ENCODE peak calls at places on chromosomes 11 and 22, in six cellular contexts. A is mammary epithelial cell, V is fibroblast of lung, O is upper lobe of right lung, L is colonic mucosa, M is substantia nigra. W is an unnamed sample.

GRCh38 chr22:43515902-43516301 is 104.1 kb downstream of the MPPED1 start:
- DNase-seq in A (no peak), V (no peak), M (no peak), L (no peak), O (no peak), W (no peak)

GRCh38 chr11:13534358-13534757 is 38.6 kb upstream of the PTH start:
- DNase-seq in M (no peak), O (no peak), L (no peak), A (no peak), V (no peak), W (no peak)

GRCh38 chr11:61888043-61888442 is 3.3 kb downstream of the FADS3 start:
- DNase-seq in A (peak), L (no peak), V (peak), O (peak), M (no peak), W (peak)

GRCh38 chr11:45180158-45180887 is 33.9 kb downstream of the PRDM11 start:
- DNase-seq in V (no peak), M (no peak), A (peak), O (peak), L (peak), W (peak)

GRCh38 chr11:44191322-44192014 is 96.0 kb downstream of the EXT2 start:
- DNase-seq in A (no peak), L (no peak), M (no peak), V (no peak), O (no peak), W (no peak)

GRCh38 chr11:134481135-134481534 is 69.1 kb upstream of the B3GAT1 start:
- DNase-seq in M (no peak), V (no peak), L (no peak), A (no peak), O (no peak), W (no peak)

GRCh38 chr11:12163181-12163841 is 52.9 kb downstream of the MICAL2 start:
- DNase-seq in L (peak), M (no peak), O (peak), V (peak), A (peak), W (peak)

GRCh38 chr22:47125603-47126002 is 363.2 kb downstream of the TBC1D22A start:
- DNase-seq in O (peak), V (peak), A (no peak), L (no peak), M (no peak), W (no peak)

GRCh38 chr11:94201004-94201465 is 72.4 kb downstream of the PANX1 start:
- DNase-seq in L (no peak), V (peak), M (no peak), A (no peak), O (no peak), W (no peak)

GRCh38 chr22:30556388-30556787 is 9.8 kb upstream of the SEC14L6 start:
- DNase-seq in A (no peak), V (no peak), O (no peak), M (no peak), L (no peak), W (no peak)

DNA sequence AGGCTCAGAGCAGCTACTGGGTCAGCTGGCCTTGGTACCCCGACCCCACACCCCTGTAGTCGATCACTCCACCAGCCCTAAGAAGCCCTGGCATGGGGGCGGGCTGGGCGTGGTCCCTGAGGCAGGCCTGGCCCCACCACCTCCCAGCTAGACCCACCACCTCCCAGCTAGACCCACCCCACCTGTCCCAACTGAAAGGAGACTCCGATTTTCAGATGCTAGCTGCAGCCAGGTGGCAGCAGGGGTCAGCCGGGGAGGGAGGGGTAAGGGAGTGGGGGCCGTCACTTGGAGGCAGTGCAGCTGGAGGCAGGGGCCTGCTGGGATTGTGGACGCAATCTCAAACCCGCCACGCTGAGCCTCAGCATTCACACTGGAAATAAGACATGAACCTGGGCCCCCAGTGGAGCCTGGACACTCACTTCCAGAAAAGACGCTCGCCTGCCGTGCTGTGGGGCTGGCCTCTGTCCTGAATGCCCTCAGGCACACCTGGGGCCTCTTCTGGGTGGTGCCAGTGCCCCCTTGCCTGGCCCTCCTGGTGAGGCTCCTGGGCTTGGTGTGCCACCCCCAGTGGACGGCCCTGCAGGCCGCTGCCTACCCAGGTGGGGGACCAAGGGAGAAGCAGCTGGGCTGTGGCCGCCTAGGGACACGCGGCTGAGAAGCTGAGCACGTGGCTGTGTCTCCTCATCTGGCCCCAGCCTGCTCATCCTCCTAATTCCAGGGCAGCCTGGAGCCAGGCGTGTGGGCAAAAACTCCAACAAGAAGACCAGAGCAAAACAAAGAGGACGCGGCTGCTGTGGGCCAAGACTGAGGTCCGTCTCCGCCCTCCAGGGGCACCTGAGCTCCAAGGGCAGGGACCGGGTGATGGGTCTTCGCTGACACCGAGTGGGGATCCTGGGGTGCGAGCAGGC is 26.7 kb downstream of the OSBPL5 start:
- DNase-seq in L (no peak), A (no peak), V (no peak), O (peak), M (no peak), W (peak)
- H3K27ac ChIP-seq in L (no peak), A (no peak), V (no peak), O (no peak), M (no peak), W (peak)

GRCh38 chr11:63548178-63548577 is 11.6 kb downstream of the PLAAT4 start:
- DNase-seq in M (no peak), O (no peak), L (peak), A (no peak), V (no peak), W (no peak)
- H3K27ac ChIP-seq in M (no peak), O (no peak), L (no peak), A (no peak), V (no peak), W (no peak)

GRCh38 chr22:27588273-27588672 is 213.3 kb downstream of the MN1 start:
- DNase-seq in M (no peak), V (no peak), O (no peak), L (no peak), A (no peak), W (no peak)
- H3K27ac ChIP-seq in M (no peak), V (no peak), O (no peak), L (no peak), A (no peak), W (no peak)

GRCh38 chr11:131470526-131470925 is 100.1 kb downstream of the NTM start:
- DNase-seq in V (no peak), O (no peak), A (no peak), L (no peak), M (no peak), W (no peak)
- H3K27ac ChIP-seq in V (no peak), O (no peak), A (no peak), L (no peak), M (no peak), W (no peak)

GRCh38 chr22:21663738-21664137 is 2.1 kb upstream of the PPIL2 start:
- DNase-seq in A (no peak), L (no peak), V (no peak), O (no peak), M (no peak), W (no peak)

GRCh38 chr22:21669026-21669425 is 3.2 kb downstream of the PPIL2 start:
- DNase-seq in L (no peak), M (no peak), V (no peak), O (no peak), A (no peak), W (no peak)

GRCh38 chr22:21661991-21662390 is 3.8 kb upstream of the PPIL2 start:
- DNase-seq in A (no peak), O (no peak), L (no peak), V (no peak), M (no peak), W (no peak)

GRCh38 chr22:21665047-21665851 is 563 bp upstream of the PPIL2 start:
- DNase-seq in V (no peak), L (no peak), O (no peak), M (no peak), A (no peak), W (no peak)

GRCh38 chr22:21666786-21667185 is 974 bp downstream of the PPIL2 start:
- DNase-seq in L (no peak), A (no peak), M (no peak), O (no peak), V (no peak), W (no peak)
- H3K27ac ChIP-seq in L (peak), A (peak), M (no peak), O (peak), V (peak), W (peak)

DNA sequence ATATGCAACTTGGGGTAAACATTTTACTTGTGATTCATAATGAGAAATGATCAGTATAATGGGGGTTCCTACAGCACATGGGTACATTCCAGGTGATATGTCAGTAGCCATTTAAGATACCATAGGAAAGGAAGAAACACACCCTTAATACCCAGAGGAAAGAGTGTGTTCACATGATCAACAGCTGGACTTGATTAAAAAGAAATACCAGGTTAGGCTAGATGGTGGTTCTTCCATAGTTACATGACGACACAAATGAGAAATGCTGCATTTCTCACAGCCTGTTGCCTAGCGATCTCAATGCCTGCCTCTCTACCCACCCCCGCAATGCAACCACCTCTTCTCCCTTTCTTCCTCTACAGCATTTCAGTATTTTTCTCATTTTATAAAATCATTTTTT is 96.8 kb downstream of the TTC28 start:
- DNase-seq in M (no peak), O (no peak), A (peak), L (no peak), V (peak), W (no peak)
- H3K27ac ChIP-seq in M (no peak), O (no peak), A (no peak), L (no peak), V (peak), W (no peak)

GRCh38 chr11:64088159-64089026 is 52.7 kb downstream of the FLRT1 start:
- DNase-seq in V (no peak), A (no peak), M (no peak), L (no peak), O (no peak), W (no peak)

GRCh38 chr11:64090811-64091516 is 55.2 kb downstream of the FLRT1 start:
- DNase-seq in L (no peak), V (peak), M (no peak), O (no peak), A (no peak), W (no peak)

GRCh38 chr11:64089027-64089360 is 53.3 kb downstream of the FLRT1 start:
- DNase-seq in V (no peak), L (no peak), M (no peak), O (peak), A (no peak), W (no peak)

GRCh38 chr11:64089915-64090810 is 54.4 kb downstream of the FLRT1 start:
- DNase-seq in M (no peak), A (no peak), O (no peak), V (no peak), L (no peak), W (no peak)

GRCh38 chr11:64089493-64089892 is 53.8 kb downstream of the FLRT1 start:
- DNase-seq in O (peak), A (no peak), L (no peak), M (no peak), V (no peak), W (no peak)
- H3K27ac ChIP-seq in O (no peak), A (no peak), L (no peak), M (peak), V (no peak), W (peak)

GRCh38 chr22:45240810-45241631 is at the start of gene KIAA0930:
- DNase-seq in M (peak), V (peak), L (peak), O (peak), A (peak), W (peak)

GRCh38 chr22:45239378-45240136 is 1.1 kb downstream of the KIAA0930 start:
- DNase-seq in A (no peak), V (no peak), M (no peak), L (no peak), O (no peak), W (no peak)

GRCh38 chr22:45238431-45239377 is 2.0 kb downstream of the KIAA0930 start:
- DNase-seq in L (no peak), V (no peak), A (no peak), M (no peak), O (no peak), W (no peak)

GRCh38 chr22:45242778-45243191 is 2.1 kb upstream of the KIAA0930 start:
- DNase-seq in O (no peak), M (peak), A (no peak), V (no peak), L (peak), W (no peak)

DNA sequence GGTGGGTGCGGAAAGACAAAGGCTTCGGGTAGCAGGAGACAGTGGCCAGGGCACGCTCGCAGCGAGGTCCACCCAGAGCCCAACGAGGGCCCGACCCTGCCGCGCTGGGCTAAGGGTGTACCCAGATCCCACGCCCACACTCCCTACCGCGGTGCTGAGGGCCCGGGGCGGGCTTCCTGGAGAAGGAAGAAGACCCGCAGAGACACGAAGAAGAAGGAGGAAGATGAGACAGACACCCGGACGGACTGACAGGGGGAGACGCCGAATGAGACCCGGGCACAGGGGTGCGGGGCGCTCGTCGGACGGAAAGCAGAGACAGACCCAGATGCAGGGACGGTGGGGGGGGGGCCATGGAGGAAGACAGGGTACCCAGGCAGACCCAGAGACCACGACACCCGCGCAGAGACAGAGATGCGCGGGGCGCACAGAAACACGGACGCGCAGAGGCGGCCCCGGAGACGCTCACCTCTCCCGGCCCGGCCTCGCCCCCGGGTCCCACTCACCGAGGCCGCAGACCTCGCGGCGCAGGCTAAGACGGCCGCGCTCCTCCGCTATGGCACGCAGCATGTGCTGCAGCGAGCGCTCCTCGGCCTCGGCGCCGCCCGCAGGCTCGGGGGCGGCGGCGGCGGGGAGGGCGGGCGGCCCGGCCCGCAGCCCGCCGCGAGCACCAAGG is 421 bp downstream of the KIAA0930 start:
- DNase-seq in V (no peak), M (no peak), A (peak), L (peak), O (peak), W (no peak)
- H3K27ac ChIP-seq in V (no peak), M (peak), A (peak), L (no peak), O (no peak), W (peak)

DNA sequence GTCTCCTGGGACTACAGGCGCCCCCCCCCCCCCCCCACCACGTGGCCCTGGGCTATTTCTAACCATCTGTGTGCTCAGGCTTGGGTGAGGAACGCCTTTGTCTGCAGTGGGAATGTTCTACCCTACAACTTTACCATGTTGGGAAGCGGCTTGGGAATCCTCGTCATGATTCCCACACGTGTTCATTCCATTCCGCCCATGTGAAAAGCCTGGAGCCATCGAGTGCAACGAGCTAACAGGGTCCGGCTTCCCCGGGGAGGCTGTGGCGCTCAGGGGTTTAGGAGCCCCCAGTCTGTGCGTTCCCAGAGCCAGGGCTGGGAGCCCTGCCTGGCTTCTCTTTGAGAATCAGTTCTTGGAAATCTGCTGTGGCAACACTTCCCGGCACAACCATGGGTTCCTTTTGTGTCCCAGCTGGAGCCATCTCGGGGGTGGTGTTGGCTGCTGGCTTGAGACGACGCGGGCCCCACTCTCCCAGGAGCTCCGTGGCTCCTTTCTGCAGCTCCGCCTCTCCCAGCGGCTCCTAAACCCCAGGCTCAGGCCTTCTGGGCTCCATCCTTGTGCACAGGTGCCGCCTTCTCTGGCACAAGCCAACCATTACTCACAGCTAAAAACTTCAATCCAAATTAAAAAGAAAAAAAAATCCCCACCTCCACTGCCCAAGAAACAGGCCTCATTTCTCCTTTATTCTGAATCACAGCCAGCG is 18.8 kb upstream of the PPFIA1 start:
- DNase-seq in L (no peak), M (peak), A (peak), O (no peak), V (no peak), W (no peak)
- H3K27ac ChIP-seq in L (no peak), M (no peak), A (no peak), O (no peak), V (no peak), W (no peak)

DNA sequence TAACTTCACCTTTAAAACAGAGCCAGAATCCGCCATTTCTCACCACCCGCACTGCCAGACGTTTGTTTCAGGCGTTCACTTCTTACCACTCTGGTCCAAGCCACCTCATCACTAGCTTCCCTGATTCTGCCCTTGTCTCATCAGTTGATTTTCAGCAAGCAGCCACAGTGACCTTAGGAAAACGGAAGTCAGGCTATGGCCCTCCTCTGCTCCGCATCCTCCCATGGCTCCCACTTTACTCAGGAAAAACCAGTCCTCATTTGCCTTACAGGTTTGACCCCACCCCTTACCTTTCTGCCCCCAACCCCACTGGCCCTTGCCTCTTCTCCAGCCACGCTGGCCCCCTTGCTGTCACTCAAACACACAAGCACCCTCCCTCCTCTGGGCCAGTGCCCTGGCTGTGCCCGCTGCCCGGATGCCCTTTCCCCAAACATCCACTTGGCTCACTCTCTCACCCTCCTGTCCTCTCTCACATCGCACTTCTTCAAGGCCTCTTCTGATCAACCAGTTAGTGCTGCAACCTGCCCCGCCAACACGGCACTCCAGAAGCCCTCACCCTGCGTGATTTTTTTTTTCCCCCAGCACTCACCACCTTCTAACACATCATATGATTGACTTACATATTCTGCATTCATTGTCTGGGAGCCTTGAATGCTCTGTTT is 18.9 kb downstream of the TPST2 start:
- DNase-seq in A (no peak), O (no peak), L (no peak), V (no peak), M (no peak), W (no peak)
- H3K27ac ChIP-seq in A (no peak), O (no peak), L (no peak), V (no peak), M (no peak), W (no peak)

W was measured in sigmoid colon.